ENCODE peak calls at places on chromosomes 4 and X, in seven cellular contexts. V, U, B, N, G, E and W are unnamed samples.
A peak's percentile ranks its signal among the peaks of the same experiment; 100 is the strongest.

GRCh38 chr4:25608644-25609043 is 47.0 kb upstream of the SLC34A2 start:
- DNase-seq in V (no peak), U (no peak), B (no peak), N (no peak), G (no peak), E (no peak), W (no peak)

GRCh38 chr4:129240816-129241215 is 144.9 kb downstream of the C4orf33 start:
- DNase-seq in V (no peak), U (no peak), B (no peak), N (no peak), G (no peak), E (no peak), W (no peak)

GRCh38 chrX:95675011-95675410 is 1009.6 kb upstream of the DIAPH2 start:
- DNase-seq in V (no peak), U (no peak), B (no peak), N (no peak), G (no peak), E (no peak), W (no peak)

GRCh38 chr4:101304916-101305315 is 42.4 kb downstream of the PPP3CA start:
- DNase-seq in V (no peak), U (peak; percentile 51), B (no peak), N (no peak), G (no peak), E (no peak), W (no peak)

GRCh38 chr4:176845636-176846035 is 52.9 kb upstream of the VEGFC start:
- DNase-seq in V (no peak), U (no peak), B (no peak), N (peak; percentile 53), G (no peak), E (no peak), W (no peak)

GRCh38 chrX:16186380-16187007 is 19.2 kb downstream of the MAGEB17 start:
- DNase-seq in V (peak; percentile 60), U (no peak), B (no peak), N (no peak), G (no peak), E (no peak), W (no peak)

GRCh38 chrX:54921427-54922021 is 900 bp downstream of the TRO start:
- DNase-seq in V (peak; percentile 88), U (peak; percentile 31), B (no peak), N (no peak), G (peak; percentile 52), E (peak; percentile 52), W (peak; percentile 76)

GRCh38 chrX:149825424-149825823 is 43.7 kb downstream of the MAGEA9 start:
- DNase-seq in V (peak; percentile 54), U (no peak), B (peak; percentile 21), N (no peak), G (peak; percentile 63), E (no peak), W (peak; percentile 76)

GRCh38 chr4:21792736-21793135 is 155.8 kb downstream of the KCNIP4 start:
- DNase-seq in V (no peak), U (no peak), B (no peak), N (no peak), G (no peak), E (no peak), W (no peak)